ENCODE peak calls at places on chromosomes 7 and 10, in six cellular contexts. N, G, C, F, Q and L are unnamed samples.

GRCh38 chr10:87657370-87657769 is 2.3 kb upstream of the PAPSS2 start:
- DNase-seq in C (no peak), N (no peak), Q (no peak), F (no peak), G (no peak), L (no peak)

GRCh38 chr7:25405736-25406135 is 177.4 kb upstream of the NPVF start:
- DNase-seq in N (no peak), Q (no peak), C (no peak), F (peak), G (no peak), L (no peak)

GRCh38 chr7:216360-217300 is 24.3 kb downstream of the FAM20C start:
- DNase-seq in N (no peak), G (no peak), F (no peak), Q (no peak), C (no peak), L (no peak)

GRCh38 chr10:82914655-82915136 is 1039.7 kb downstream of the NRG3 start:
- DNase-seq in N (no peak), C (no peak), F (no peak), Q (no peak), G (no peak), L (no peak)

GRCh38 chr7:2405601-2406345 is 2.4 kb downstream of the CHST12 start:
- DNase-seq in G (no peak), C (no peak), N (no peak), Q (peak), F (no peak), L (no peak)

GRCh38 chr7:156836443-156836842 is 56.5 kb downstream of the LMBR1 start:
- DNase-seq in F (no peak), Q (no peak), C (no peak), N (no peak), G (no peak), L (no peak)

GRCh38 chr10:28806951-28807759 is 129.8 kb downstream of the BAMBI start:
- DNase-seq in F (no peak), G (no peak), C (no peak), N (no peak), Q (no peak), L (no peak)

GRCh38 chr10:68073631-68074403 is 1.3 kb downstream of the HERC4 start:
- DNase-seq in C (no peak), G (no peak), Q (no peak), N (no peak), F (no peak), L (no peak)

GRCh38 chr7:11698273-11698930 is 133.6 kb downstream of the THSD7A start:
- DNase-seq in F (no peak), N (no peak), C (no peak), G (peak), Q (no peak), L (no peak)

GRCh38 chr10:110307805-110308204 is 3.1 kb upstream of the SMNDC1 start:
- DNase-seq in C (no peak), F (no peak), G (no peak), Q (no peak), N (no peak), L (no peak)

GRCh38 chr10:98391578-98391991 is 23.4 kb downstream of the PYROXD2 start:
- DNase-seq in Q (no peak), C (no peak), G (no peak), N (no peak), F (peak), L (no peak)

GRCh38 chr7:4211261-4211660 is 470.8 kb upstream of the FOXK1 start:
- DNase-seq in G (no peak), N (no peak), F (no peak), Q (no peak), C (no peak), L (no peak)

GRCh38 chr7:151091431-151091830 is 5.2 kb downstream of the AGAP3 start:
- DNase-seq in G (no peak), C (no peak), Q (no peak), N (no peak), F (no peak), L (no peak)

GRCh38 chr7:151137076-151137611 is 30.4 kb downstream of the GBX1 start:
- DNase-seq in F (no peak), Q (no peak), G (no peak), C (no peak), N (no peak), L (no peak)

GRCh38 chr10:124422742-124423141 is 4.0 kb upstream of the OAT start:
- DNase-seq in C (no peak), G (no peak), Q (no peak), N (no peak), F (no peak), L (no peak)

GRCh38 chr10:104057717-104058116 is 28.0 kb downstream of the COL17A1 start:
- DNase-seq in C (no peak), N (no peak), Q (no peak), G (no peak), F (no peak), L (no peak)

GRCh38 chr10:44983066-44983894 is 4.7 kb upstream of the DEPP1 start:
- DNase-seq in C (no peak), N (no peak), G (no peak), Q (no peak), F (no peak), L (no peak)

GRCh38 chr7:100247152-100247757 is 27.5 kb downstream of the PVRIG start:
- DNase-seq in Q (no peak), C (no peak), G (peak), N (peak), F (peak), L (no peak)

GRCh38 chr10:22541900-22542299 is 172.5 kb downstream of the PIP4K2A start:
- DNase-seq in G (no peak), F (no peak), Q (no peak), N (no peak), C (no peak), L (no peak)

GRCh38 chr10:114255227-114255626 is 16.2 kb downstream of the VWA2 start:
- DNase-seq in G (no peak), C (no peak), N (no peak), F (no peak), Q (no peak), L (no peak)

GRCh38 chr7:38731195-38731594 is 100.0 kb upstream of the AMPH start:
- DNase-seq in G (no peak), F (no peak), N (no peak), C (no peak), Q (no peak), L (no peak)

GRCh38 chr7:92904292-92905131 is 68.1 kb upstream of the CDK6 start:
- DNase-seq in Q (peak), N (peak), G (no peak), C (no peak), F (no peak), L (peak)

GRCh38 chr7:55552320-55553086 is 19.8 kb downstream of the VOPP1 start:
- DNase-seq in C (peak), N (no peak), F (peak), Q (no peak), G (no peak), L (no peak)

GRCh38 chr7:129008645-129009414 is 46.1 kb downstream of the TNPO3 start:
- DNase-seq in G (no peak), F (no peak), C (no peak), Q (no peak), N (no peak), L (no peak)

GRCh38 chr7:18384491-18385143 is 110.9 kb upstream of the HDAC9 start:
- DNase-seq in C (no peak), G (no peak), Q (no peak), N (no peak), F (no peak), L (no peak)